ENCODE peak calls at places on chromosome 11, in six cellular contexts. N is activated CD8-positive, alpha-beta memory T cell treated with anti-CD3 and anti-CD28 coated beads, Interleukin-2, amount 50 U/mL, for 48 hours; Y is HFFc6; P is NCI-H345; W is hypothalamus; O is foreskin fibroblast. X is an unnamed sample.

GRCh38 chr11:34606326-34607120 is 14.4 kb upstream of the EHF start:
- DNase-seq in N (no peak), Y (no peak), P (no peak), W (no peak), O (no peak), X (no peak)

GRCh38 chr11:61091373-61092279 is 10.7 kb upstream of the CD5 start:
- DNase-seq in N (peak), Y (no peak), P (no peak), W (no peak), O (peak), X (no peak)

GRCh38 chr11:120643254-120643653 is 131.7 kb downstream of the GRIK4 start:
- DNase-seq in N (no peak), Y (no peak), P (no peak), W (no peak), O (no peak), X (no peak)

GRCh38 chr11:94060401-94060800 is 39.2 kb downstream of the HEPHL1 start:
- DNase-seq in N (no peak), Y (no peak), P (no peak), W (no peak), O (no peak), X (no peak)

GRCh38 chr11:44356351-44356750 is 46.4 kb upstream of the ALX4 start:
- DNase-seq in N (no peak), Y (no peak), P (no peak), W (no peak), O (no peak), X (no peak)

GRCh38 chr11:15889972-15890371 is 466.4 kb downstream of the SOX6 start:
- DNase-seq in N (no peak), Y (peak), P (no peak), W (no peak), O (no peak), X (no peak)

GRCh38 chr11:71574418-71574817 is 8.3 kb downstream of the KRTAP5-11 start:
- DNase-seq in N (no peak), Y (no peak), P (peak), W (no peak), O (no peak), X (no peak)

GRCh38 chr11:114250993-114251796 is 45.0 kb upstream of the NNMT start:
- DNase-seq in N (no peak), Y (no peak), P (no peak), W (no peak), O (no peak), X (no peak)

GRCh38 chr11:18235394-18235926 is 1.1 kb downstream of the SAA4 start:
- DNase-seq in N (no peak), Y (no peak), P (no peak), W (no peak), O (no peak), X (no peak)

GRCh38 chr11:64298966-64299846 is 952 bp upstream of the CATSPERZ start:
- DNase-seq in N (no peak), Y (no peak), P (peak), W (peak), O (peak), X (no peak)

GRCh38 chr11:13054278-13054677 is 45.2 kb downstream of the RASSF10 start:
- DNase-seq in N (no peak), Y (no peak), P (no peak), W (no peak), O (peak), X (no peak)

GRCh38 chr11:108466405-108466804 is 924 bp downstream of the C11orf65 start:
- DNase-seq in N (no peak), Y (no peak), P (no peak), W (no peak), O (no peak), X (no peak)

GRCh38 chr11:86220654-86221053 is 23.9 kb upstream of the EED start:
- DNase-seq in N (no peak), Y (no peak), P (no peak), W (no peak), O (no peak), X (no peak)

GRCh38 chr11:12321217-12321937 is 56.0 kb upstream of the PARVA start:
- DNase-seq in N (no peak), Y (no peak), P (no peak), W (no peak), O (no peak), X (no peak)

GRCh38 chr11:47394322-47395224 is 13.8 kb upstream of the SLC39A13 start:
- DNase-seq in N (peak), Y (no peak), P (no peak), W (peak), O (no peak), X (no peak)

GRCh38 chr11:120172921-120173705 is 35.2 kb upstream of the TRIM29 start:
- DNase-seq in N (no peak), Y (no peak), P (no peak), W (no peak), O (no peak), X (no peak)

GRCh38 chr11:44817207-44817944 is 90.6 kb downstream of the TSPAN18 start:
- DNase-seq in N (no peak), Y (peak), P (no peak), W (no peak), O (peak), X (no peak)

GRCh38 chr11:108629274-108629673 is 35.6 kb upstream of the DDX10 start:
- DNase-seq in N (no peak), Y (no peak), P (no peak), W (no peak), O (no peak), X (no peak)

GRCh38 chr11:17693531-17693930 is 25.8 kb upstream of the MYOD1 start:
- DNase-seq in N (no peak), Y (no peak), P (no peak), W (no peak), O (no peak), X (no peak)

GRCh38 chr11:115500547-115501503 is 3.4 kb downstream of the CADM1 start:
- DNase-seq in N (no peak), Y (no peak), P (peak), W (peak), O (no peak), X (no peak)

GRCh38 chr11:9160166-9160565 is 68.8 kb upstream of the SCUBE2 start:
- DNase-seq in N (no peak), Y (no peak), P (no peak), W (no peak), O (peak), X (no peak)

GRCh38 chr11:42770444-42771065 is 541.2 kb upstream of the API5 start:
- DNase-seq in N (no peak), Y (no peak), P (peak), W (peak), O (no peak), X (no peak)

GRCh38 chr11:12715941-12716340 is 41.7 kb downstream of the TEAD1 start:
- DNase-seq in N (no peak), Y (no peak), P (no peak), W (no peak), O (no peak), X (no peak)

GRCh38 chr11:28729339-28729738 is 621.2 kb downstream of the METTL15 start:
- DNase-seq in N (no peak), Y (no peak), P (no peak), W (no peak), O (no peak), X (no peak)

X was measured in fibroblast of the conjunctiva.